ENCODE peak calls at places on chromosomes 5 and 9, in four cellular contexts. B, J, G and R are unnamed samples.

GRCh38 chr5:56190500-56190899 is 42.6 kb downstream of the ANKRD55 start:
- DNase-seq in J (no peak), G (no peak), B (no peak), R (no peak)

GRCh38 chr9:100355561-100355960 is 2.8 kb upstream of the TEX10 start:
- DNase-seq in B (no peak), J (no peak), G (no peak), R (no peak)

GRCh38 chr5:172502969-172503368 is 48.6 kb upstream of the SH3PXD2B start:
- DNase-seq in J (peak; percentile 66), B (no peak), G (no peak), R (no peak)

GRCh38 chr5:150058480-150059126 is 27.8 kb downstream of the CSF1R start:
- DNase-seq in B (no peak), G (no peak), J (no peak), R (peak; percentile 21)

GRCh38 chr5:168591302-168592013 is 12.3 kb upstream of the PANK3 start:
- DNase-seq in G (no peak), B (peak; percentile 24), J (no peak), R (no peak)

GRCh38 chr5:125093776-125094175 is 347.3 kb upstream of the ZNF608 start:
- DNase-seq in B (no peak), J (no peak), G (no peak), R (peak; percentile 10)

GRCh38 chr5:180521591-180521990 is 27.4 kb downstream of the CNOT6 start:
- DNase-seq in G (no peak), B (no peak), J (no peak), R (no peak)

GRCh38 chr5:112240011-112240410 is 179.1 kb downstream of the EPB41L4A start:
- DNase-seq in J (no peak), B (no peak), G (no peak), R (peak; percentile 64)

GRCh38 chr9:4197548-4197947 is 102.3 kb downstream of the GLIS3 start:
- DNase-seq in G (no peak), B (no peak), J (peak; percentile 72), R (no peak)

GRCh38 chr9:37174247-37174646 is 53.9 kb downstream of the ZCCHC7 start:
- DNase-seq in B (no peak), G (no peak), J (no peak), R (no peak)